ENCODE peak calls at places on chromosomes 5 and 9, in eight cellular contexts. One of them, this sample, is unnamed.

GRCh38 chr9:104831681-104832080 is 67.8 kb downstream of the NIPSNAP3B start:
- DNase-seq in heart left ventricle: no peak
- DNase-seq in upper lobe of left lung: no peak
- DNase-seq in RWPE1: peak
- DNase-seq in substantia nigra: no peak
- DNase-seq in CD8-positive, alpha-beta memory T cell: no peak
- DNase-seq in fibroblast of lung: peak
- DNase-seq in osteoblast: no peak
- DNase-seq in this sample: no peak

GRCh38 chr5:143051244-143052058 is 281.3 kb downstream of the ARHGAP26 start:
- DNase-seq in heart left ventricle: peak
- DNase-seq in upper lobe of left lung: no peak
- DNase-seq in RWPE1: peak
- DNase-seq in substantia nigra: no peak
- DNase-seq in CD8-positive, alpha-beta memory T cell: no peak
- DNase-seq in fibroblast of lung: peak
- DNase-seq in osteoblast: peak
- DNase-seq in this sample: no peak

GRCh38 chr5:74638776-74639537 is 1.6 kb downstream of the ENC1 start:
- DNase-seq in heart left ventricle: no peak
- DNase-seq in upper lobe of left lung: no peak
- DNase-seq in RWPE1: no peak
- DNase-seq in substantia nigra: no peak
- DNase-seq in CD8-positive, alpha-beta memory T cell: no peak
- DNase-seq in fibroblast of lung: peak
- DNase-seq in osteoblast: peak
- DNase-seq in this sample: no peak

GRCh38 chr9:37840560-37841194 is 40.1 kb downstream of the DCAF10 start:
- DNase-seq in heart left ventricle: no peak
- DNase-seq in upper lobe of left lung: no peak
- DNase-seq in RWPE1: peak
- DNase-seq in substantia nigra: no peak
- DNase-seq in CD8-positive, alpha-beta memory T cell: no peak
- DNase-seq in fibroblast of lung: peak
- DNase-seq in osteoblast: no peak
- DNase-seq in this sample: no peak

GRCh38 chr5:68519135-68519534 is 303.6 kb downstream of the PIK3R1 start:
- DNase-seq in heart left ventricle: no peak
- DNase-seq in upper lobe of left lung: no peak
- DNase-seq in RWPE1: no peak
- DNase-seq in substantia nigra: no peak
- DNase-seq in CD8-positive, alpha-beta memory T cell: no peak
- DNase-seq in fibroblast of lung: no peak
- DNase-seq in osteoblast: no peak
- DNase-seq in this sample: no peak

GRCh38 chr9:88559661-88560060 is 24.7 kb downstream of the NXNL2 start:
- DNase-seq in heart left ventricle: no peak
- DNase-seq in upper lobe of left lung: no peak
- DNase-seq in RWPE1: no peak
- DNase-seq in substantia nigra: no peak
- DNase-seq in CD8-positive, alpha-beta memory T cell: no peak
- DNase-seq in fibroblast of lung: no peak
- DNase-seq in osteoblast: peak
- DNase-seq in this sample: no peak

GRCh38 chr9:133876836-133877235 is 115.3 kb downstream of the VAV2 start:
- DNase-seq in heart left ventricle: no peak
- DNase-seq in upper lobe of left lung: no peak
- DNase-seq in RWPE1: no peak
- DNase-seq in substantia nigra: no peak
- DNase-seq in CD8-positive, alpha-beta memory T cell: no peak
- DNase-seq in fibroblast of lung: no peak
- DNase-seq in osteoblast: no peak
- DNase-seq in this sample: no peak

GRCh38 chr5:174222891-174223290 is 177.4 kb downstream of the NSG2 start:
- DNase-seq in heart left ventricle: no peak
- DNase-seq in upper lobe of left lung: no peak
- DNase-seq in RWPE1: no peak
- DNase-seq in substantia nigra: no peak
- DNase-seq in CD8-positive, alpha-beta memory T cell: no peak
- DNase-seq in fibroblast of lung: no peak
- DNase-seq in osteoblast: no peak
- DNase-seq in this sample: no peak

GRCh38 chr5:105593011-105593760 is 2030.6 kb upstream of the NUDT12 start:
- DNase-seq in heart left ventricle: no peak
- DNase-seq in upper lobe of left lung: no peak
- DNase-seq in RWPE1: no peak
- DNase-seq in substantia nigra: no peak
- DNase-seq in CD8-positive, alpha-beta memory T cell: no peak
- DNase-seq in fibroblast of lung: no peak
- DNase-seq in osteoblast: peak
- DNase-seq in this sample: no peak

GRCh38 chr9:19754921-19755320 is 33.9 kb downstream of the SLC24A2 start:
- DNase-seq in heart left ventricle: no peak
- DNase-seq in upper lobe of left lung: no peak
- DNase-seq in RWPE1: no peak
- DNase-seq in substantia nigra: no peak
- DNase-seq in CD8-positive, alpha-beta memory T cell: no peak
- DNase-seq in fibroblast of lung: no peak
- DNase-seq in osteoblast: no peak
- DNase-seq in this sample: no peak

GRCh38 chr9:95516736-95517558 is at the start of gene PTCH1:
- DNase-seq in heart left ventricle: peak
- DNase-seq in upper lobe of left lung: peak
- DNase-seq in RWPE1: peak
- DNase-seq in substantia nigra: peak
- DNase-seq in CD8-positive, alpha-beta memory T cell: peak
- DNase-seq in fibroblast of lung: peak
- DNase-seq in osteoblast: peak
- DNase-seq in this sample: peak

GRCh38 chr9:99266136-99267023 is 44.3 kb downstream of the SEC61B start:
- DNase-seq in heart left ventricle: peak
- DNase-seq in upper lobe of left lung: peak
- DNase-seq in RWPE1: peak
- DNase-seq in substantia nigra: peak
- DNase-seq in CD8-positive, alpha-beta memory T cell: peak
- DNase-seq in fibroblast of lung: peak
- DNase-seq in osteoblast: no peak
- DNase-seq in this sample: peak

GRCh38 chr5:107476783-107477182 is 194.0 kb downstream of the EFNA5 start:
- DNase-seq in heart left ventricle: no peak
- DNase-seq in upper lobe of left lung: no peak
- DNase-seq in RWPE1: no peak
- DNase-seq in substantia nigra: no peak
- DNase-seq in CD8-positive, alpha-beta memory T cell: peak
- DNase-seq in fibroblast of lung: no peak
- DNase-seq in osteoblast: no peak
- DNase-seq in this sample: peak

GRCh38 chr5:176427971-176428370 is 11.6 kb upstream of the CLTB start:
- DNase-seq in heart left ventricle: no peak
- DNase-seq in upper lobe of left lung: no peak
- DNase-seq in RWPE1: no peak
- DNase-seq in substantia nigra: no peak
- DNase-seq in CD8-positive, alpha-beta memory T cell: no peak
- DNase-seq in fibroblast of lung: no peak
- DNase-seq in osteoblast: peak
- DNase-seq in this sample: no peak

GRCh38 chr5:136249678-136250266 is 56.8 kb upstream of the SMIM32 start:
- DNase-seq in heart left ventricle: peak
- DNase-seq in upper lobe of left lung: no peak
- DNase-seq in RWPE1: peak
- DNase-seq in substantia nigra: peak
- DNase-seq in CD8-positive, alpha-beta memory T cell: no peak
- DNase-seq in fibroblast of lung: peak
- DNase-seq in osteoblast: peak
- DNase-seq in this sample: no peak

GRCh38 chr5:61450170-61450815 is 118.2 kb downstream of the ZSWIM6 start:
- DNase-seq in heart left ventricle: no peak
- DNase-seq in upper lobe of left lung: no peak
- DNase-seq in RWPE1: peak
- DNase-seq in substantia nigra: no peak
- DNase-seq in CD8-positive, alpha-beta memory T cell: no peak
- DNase-seq in fibroblast of lung: peak
- DNase-seq in osteoblast: peak
- DNase-seq in this sample: no peak

GRCh38 chr9:137243626-137244485 is 2.8 kb downstream of the TUBB4B start:
- DNase-seq in heart left ventricle: no peak
- DNase-seq in upper lobe of left lung: peak
- DNase-seq in RWPE1: peak
- DNase-seq in substantia nigra: no peak
- DNase-seq in CD8-positive, alpha-beta memory T cell: no peak
- DNase-seq in fibroblast of lung: no peak
- DNase-seq in osteoblast: peak
- DNase-seq in this sample: no peak

GRCh38 chr5:43563321-43563720 is 6.4 kb upstream of the PAIP1 start:
- DNase-seq in heart left ventricle: no peak
- DNase-seq in upper lobe of left lung: no peak
- DNase-seq in RWPE1: no peak
- DNase-seq in substantia nigra: no peak
- DNase-seq in CD8-positive, alpha-beta memory T cell: no peak
- DNase-seq in fibroblast of lung: peak
- DNase-seq in osteoblast: peak
- DNase-seq in this sample: no peak

GRCh38 chr9:134179595-134179917 is 15.2 kb upstream of the RNU6ATAC start:
- DNase-seq in heart left ventricle: peak
- DNase-seq in upper lobe of left lung: no peak
- DNase-seq in RWPE1: no peak
- DNase-seq in substantia nigra: no peak
- DNase-seq in CD8-positive, alpha-beta memory T cell: no peak
- DNase-seq in fibroblast of lung: no peak
- DNase-seq in osteoblast: peak
- DNase-seq in this sample: no peak

GRCh38 chr5:41349846-41350245 is 136.5 kb upstream of the C6 start:
- DNase-seq in heart left ventricle: no peak
- DNase-seq in upper lobe of left lung: no peak
- DNase-seq in RWPE1: no peak
- DNase-seq in substantia nigra: no peak
- DNase-seq in CD8-positive, alpha-beta memory T cell: no peak
- DNase-seq in fibroblast of lung: no peak
- DNase-seq in osteoblast: no peak
- DNase-seq in this sample: no peak

GRCh38 chr9:119368179-119368578 is 1.1 kb downstream of the BRINP1 start:
- DNase-seq in heart left ventricle: no peak
- DNase-seq in upper lobe of left lung: no peak
- DNase-seq in RWPE1: no peak
- DNase-seq in substantia nigra: no peak
- DNase-seq in CD8-positive, alpha-beta memory T cell: no peak
- DNase-seq in fibroblast of lung: no peak
- DNase-seq in osteoblast: no peak
- DNase-seq in this sample: no peak

GRCh38 chr9:15187589-15187988 is 119.4 kb downstream of the TTC39B start:
- DNase-seq in heart left ventricle: no peak
- DNase-seq in upper lobe of left lung: no peak
- DNase-seq in RWPE1: no peak
- DNase-seq in substantia nigra: no peak
- DNase-seq in CD8-positive, alpha-beta memory T cell: no peak
- DNase-seq in fibroblast of lung: no peak
- DNase-seq in osteoblast: no peak
- DNase-seq in this sample: no peak

GRCh38 chr9:115845648-115846312 is 307.8 kb upstream of the PAPPA start:
- DNase-seq in heart left ventricle: no peak
- DNase-seq in upper lobe of left lung: no peak
- DNase-seq in RWPE1: peak
- DNase-seq in substantia nigra: no peak
- DNase-seq in CD8-positive, alpha-beta memory T cell: no peak
- DNase-seq in fibroblast of lung: peak
- DNase-seq in osteoblast: no peak
- DNase-seq in this sample: no peak

GRCh38 chr9:71384343-71384742 is 262.9 kb upstream of the TRPM3 start:
- DNase-seq in heart left ventricle: no peak
- DNase-seq in upper lobe of left lung: no peak
- DNase-seq in RWPE1: no peak
- DNase-seq in substantia nigra: no peak
- DNase-seq in CD8-positive, alpha-beta memory T cell: no peak
- DNase-seq in fibroblast of lung: no peak
- DNase-seq in osteoblast: no peak
- DNase-seq in this sample: no peak

GRCh38 chr9:29212590-29213373 is 1639.5 kb upstream of the C9orf72 start:
- DNase-seq in heart left ventricle: no peak
- DNase-seq in upper lobe of left lung: peak
- DNase-seq in RWPE1: peak
- DNase-seq in substantia nigra: no peak
- DNase-seq in CD8-positive, alpha-beta memory T cell: no peak
- DNase-seq in fibroblast of lung: no peak
- DNase-seq in osteoblast: no peak
- DNase-seq in this sample: no peak

GRCh38 chr9:127761491-127761904 is 17.0 kb downstream of the SH2D3C start:
- DNase-seq in heart left ventricle: no peak
- DNase-seq in upper lobe of left lung: no peak
- DNase-seq in RWPE1: no peak
- DNase-seq in substantia nigra: no peak
- DNase-seq in CD8-positive, alpha-beta memory T cell: no peak
- DNase-seq in fibroblast of lung: no peak
- DNase-seq in osteoblast: peak
- DNase-seq in this sample: no peak
- H3K27ac ChIP-seq in heart left ventricle: peak
- H3K27ac ChIP-seq in upper lobe of left lung: peak
- H3K27ac ChIP-seq in RWPE1: no peak
- H3K27ac ChIP-seq in substantia nigra: no peak
- H3K27ac ChIP-seq in CD8-positive, alpha-beta memory T cell: no peak
- H3K27ac ChIP-seq in fibroblast of lung: no peak
- H3K27ac ChIP-seq in osteoblast: no peak
- H3K27ac ChIP-seq in this sample: peak

GRCh38 chr9:106920091-106920490 is 57.1 kb downstream of the ZNF462 start:
- DNase-seq in heart left ventricle: no peak
- DNase-seq in upper lobe of left lung: no peak
- DNase-seq in RWPE1: no peak
- DNase-seq in substantia nigra: no peak
- DNase-seq in CD8-positive, alpha-beta memory T cell: no peak
- DNase-seq in fibroblast of lung: no peak
- DNase-seq in osteoblast: no peak
- DNase-seq in this sample: no peak
- H3K27ac ChIP-seq in heart left ventricle: peak
- H3K27ac ChIP-seq in upper lobe of left lung: peak
- H3K27ac ChIP-seq in RWPE1: no peak
- H3K27ac ChIP-seq in substantia nigra: peak
- H3K27ac ChIP-seq in CD8-positive, alpha-beta memory T cell: no peak
- H3K27ac ChIP-seq in fibroblast of lung: no peak
- H3K27ac ChIP-seq in osteoblast: no peak
- H3K27ac ChIP-seq in this sample: no peak

DNA sequence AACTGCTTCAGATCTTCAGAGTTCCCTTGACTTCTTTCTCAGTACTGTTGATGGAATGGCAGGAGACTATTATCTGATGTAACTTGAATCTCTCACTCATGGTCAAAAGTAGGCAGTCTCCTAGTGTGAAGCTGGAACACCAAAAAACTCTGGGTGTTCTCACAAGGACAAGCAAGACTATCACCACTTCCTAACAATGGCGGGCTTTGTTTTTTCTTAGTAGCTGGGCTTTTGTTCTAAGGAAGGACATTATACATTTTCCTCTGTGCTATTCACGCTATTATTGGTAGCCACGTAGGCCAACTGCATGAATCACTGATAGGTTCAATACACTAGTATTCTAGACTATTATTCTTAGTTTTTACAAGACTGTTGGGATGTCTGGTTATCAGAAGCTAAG is 67.7 kb upstream of the ATG10 start:
- DNase-seq in heart left ventricle: no peak
- DNase-seq in upper lobe of left lung: no peak
- DNase-seq in RWPE1: no peak
- DNase-seq in substantia nigra: no peak
- DNase-seq in CD8-positive, alpha-beta memory T cell: no peak
- DNase-seq in fibroblast of lung: no peak
- DNase-seq in osteoblast: no peak
- DNase-seq in this sample: no peak
- H3K27ac ChIP-seq in heart left ventricle: no peak
- H3K27ac ChIP-seq in upper lobe of left lung: no peak
- H3K27ac ChIP-seq in RWPE1: no peak
- H3K27ac ChIP-seq in substantia nigra: peak
- H3K27ac ChIP-seq in CD8-positive, alpha-beta memory T cell: no peak
- H3K27ac ChIP-seq in fibroblast of lung: no peak
- H3K27ac ChIP-seq in osteoblast: no peak
- H3K27ac ChIP-seq in this sample: no peak

GRCh38 chr5:171420429-171421231 is 1.2 kb downstream of the FGF18 start:
- DNase-seq in heart left ventricle: peak
- DNase-seq in upper lobe of left lung: peak
- DNase-seq in RWPE1: no peak
- DNase-seq in substantia nigra: peak
- DNase-seq in CD8-positive, alpha-beta memory T cell: no peak
- DNase-seq in fibroblast of lung: peak
- DNase-seq in osteoblast: peak
- DNase-seq in this sample: no peak
- H3K27ac ChIP-seq in heart left ventricle: peak
- H3K27ac ChIP-seq in upper lobe of left lung: no peak
- H3K27ac ChIP-seq in RWPE1: no peak
- H3K27ac ChIP-seq in substantia nigra: no peak
- H3K27ac ChIP-seq in CD8-positive, alpha-beta memory T cell: no peak
- H3K27ac ChIP-seq in fibroblast of lung: no peak
- H3K27ac ChIP-seq in osteoblast: no peak
- H3K27ac ChIP-seq in this sample: no peak

This sample was measured in effector memory CD4-positive, alpha-beta T cell.